ENCODE peak calls at places on chromosomes 1 and 21, in ten cellular contexts. K is neuronal stem cell, N is H9, X is A549, G is neural progenitor cell, E is pancreas, Y is endodermal cell, B is body of pancreas, V is GM23248, Q is sigmoid colon. T is an unnamed sample.
A peak's percentile ranks its signal among the peaks of the same experiment; 100 is the strongest.

GRCh38 chr21:34220556-34221195 is 143.1 kb upstream of the KCNE2 start:
- DNase-seq in K (no peak), N (no peak), X (no peak), G (no peak), E (no peak), Y (no peak), B (no peak), V (no peak), Q (no peak), T (no peak)

GRCh38 chr1:103416681-103417318 is 108.7 kb upstream of the RNPC3 start:
- DNase-seq in K (no peak), N (no peak), X (no peak), G (no peak), E (no peak), Y (no peak), B (no peak), V (peak; percentile 30), Q (no peak), T (no peak)

GRCh38 chr1:228957535-228957934 is 222.3 kb downstream of the RHOU start:
- DNase-seq in K (no peak), N (peak; percentile 10), X (no peak), G (no peak), E (no peak), Y (peak; percentile 30), B (no peak), V (no peak), Q (no peak), T (no peak)

GRCh38 chr1:178531897-178532296 is 19.0 kb downstream of the TEX35 start:
- DNase-seq in K (no peak), N (peak; percentile 30), X (no peak), G (no peak), E (no peak), Y (no peak), B (no peak), V (peak; percentile 27), Q (peak; percentile 49), T (no peak)

GRCh38 chr21:22342855-22343254 is 1344.6 kb downstream of the NCAM2 start:
- DNase-seq in K (no peak), N (no peak), X (no peak), G (no peak), E (peak; percentile 63), Y (no peak), B (peak; percentile 54), V (no peak), Q (no peak), T (no peak)

GRCh38 chr1:165763442-165763841 is 5.2 kb downstream of the TMCO1 start:
- DNase-seq in K (no peak), N (no peak), X (no peak), G (no peak), E (no peak), Y (no peak), B (no peak), V (no peak), Q (no peak), T (no peak)

GRCh38 chr21:38179504-38179900 is 77.3 kb upstream of the KCNJ15 start:
- DNase-seq in K (no peak), N (no peak), X (no peak), G (no peak), E (no peak), Y (no peak), B (no peak), V (peak; percentile 47), Q (no peak), T (no peak)

GRCh38 chr1:176896216-176896615 is 268.3 kb downstream of the ASTN1 start:
- DNase-seq in K (no peak), N (no peak), X (no peak), G (no peak), E (no peak), Y (no peak), B (no peak), V (no peak), Q (no peak), T (no peak)

GRCh38 chr1:201395936-201396335 is 3.2 kb downstream of the LAD1 start:
- DNase-seq in K (no peak), N (no peak), X (no peak), G (no peak), E (peak; percentile 38), Y (no peak), B (no peak), V (no peak), Q (no peak), T (no peak)

GRCh38 chr1:217184854-217185253 is 446.0 kb downstream of the GPATCH2 start:
- DNase-seq in K (no peak), N (no peak), X (no peak), G (no peak), E (no peak), Y (no peak), B (no peak), V (no peak), Q (no peak), T (no peak)

GRCh38 chr1:7177021-7177420 is 391.8 kb downstream of the CAMTA1 start:
- DNase-seq in K (no peak), N (no peak), X (no peak), G (no peak), E (no peak), Y (no peak), B (no peak), V (no peak), Q (no peak), T (no peak)

GRCh38 chr1:33161061-33161681 is 20.7 kb downstream of the TRIM62 start:
- DNase-seq in K (peak; percentile 70), N (no peak), X (no peak), G (peak; percentile 78), E (no peak), Y (no peak), B (no peak), V (no peak), Q (peak; percentile 82), T (no peak)

DNA sequence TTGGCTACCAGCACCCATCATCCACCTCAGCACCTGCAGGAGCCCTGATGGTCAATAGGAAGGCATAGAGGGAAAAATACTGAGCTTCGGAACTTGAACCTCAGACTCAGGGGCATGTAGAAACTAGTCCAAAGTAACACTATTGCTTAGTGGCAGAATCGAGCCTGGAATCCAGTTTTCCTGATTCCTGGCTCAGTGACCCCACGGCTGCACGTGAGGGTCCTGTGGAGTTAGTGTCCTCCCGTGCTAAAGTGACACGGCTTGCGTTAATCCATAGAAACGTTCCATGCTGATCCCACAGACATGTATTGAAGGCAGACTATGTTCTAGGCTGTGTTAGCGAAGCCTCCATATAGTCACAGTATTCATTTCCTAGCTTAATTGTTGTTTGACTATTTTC is 747.0 kb upstream of the TPTE start:
- DNase-seq in K (no peak), N (no peak), X (no peak), G (no peak), E (no peak), Y (no peak), B (no peak), V (no peak), Q (no peak), T (no peak)
- H3K9me3 ChIP-seq in K (no peaks in the 10 kb centered on the region), N (peaks cover 99% of the 10 kb centered on the region), X (no peaks in the 10 kb centered on the region), G (peaks cover 90% of the 10 kb centered on the region), E (no peaks in the 10 kb centered on the region), Y (peaks cover 97% of the 10 kb centered on the region), B (no peaks in the 10 kb centered on the region), V (no peaks in the 10 kb centered on the region), Q (no peaks in the 10 kb centered on the region), T (no peaks in the 10 kb centered on the region)

GRCh38 chr1:60893111-60893510 is 189.2 kb upstream of the NFIA start:
- DNase-seq in K (no peak), N (no peak), X (no peak), G (no peak), E (no peak), Y (no peak), B (no peak), V (no peak), Q (no peak), T (no peak)
- H3K9me3 ChIP-seq in K (no peaks in the 10 kb centered on the region), N (no peaks in the 10 kb centered on the region), X (no peaks in the 10 kb centered on the region), G (no peaks in the 10 kb centered on the region), E (no peaks in the 10 kb centered on the region), Y (no peaks in the 10 kb centered on the region), B (no peaks in the 10 kb centered on the region), V (no peaks in the 10 kb centered on the region), Q (no peaks in the 10 kb centered on the region), T (no peaks in the 10 kb centered on the region)

DNA sequence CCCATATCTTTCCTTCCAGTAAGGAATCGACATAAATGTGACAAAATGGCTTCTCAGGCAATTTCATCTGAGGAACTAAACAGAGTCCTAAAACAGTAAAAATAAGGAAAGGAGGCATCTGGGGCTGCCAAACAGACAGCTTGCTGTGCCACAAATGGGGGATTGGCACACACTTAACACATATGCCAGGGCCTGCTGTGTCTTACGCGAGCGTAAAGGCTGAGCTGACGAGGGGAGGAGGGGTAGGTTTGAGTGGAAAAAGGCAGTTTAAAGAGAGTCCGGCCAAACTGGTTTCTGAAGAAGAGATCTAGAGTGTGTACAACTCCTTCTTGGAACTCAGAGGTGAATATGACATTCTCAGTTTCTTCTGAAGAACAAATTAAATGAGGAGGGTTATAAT is 244.1 kb upstream of the MAP1LC3C start:
- DNase-seq in K (no peak), N (no peak), X (no peak), G (no peak), E (no peak), Y (peak; percentile 66), B (no peak), V (no peak), Q (no peak), T (no peak)
- H3K9me3 ChIP-seq in K (no peaks in the 10 kb centered on the region), N (no peaks in the 10 kb centered on the region), X (no peaks in the 10 kb centered on the region), G (no peaks in the 10 kb centered on the region), E (no peaks in the 10 kb centered on the region), Y (peaks cover 5% of the 10 kb centered on the region), B (no peaks in the 10 kb centered on the region), V (no peaks in the 10 kb centered on the region), Q (no peaks in the 10 kb centered on the region), T (no peaks in the 10 kb centered on the region)

DNA sequence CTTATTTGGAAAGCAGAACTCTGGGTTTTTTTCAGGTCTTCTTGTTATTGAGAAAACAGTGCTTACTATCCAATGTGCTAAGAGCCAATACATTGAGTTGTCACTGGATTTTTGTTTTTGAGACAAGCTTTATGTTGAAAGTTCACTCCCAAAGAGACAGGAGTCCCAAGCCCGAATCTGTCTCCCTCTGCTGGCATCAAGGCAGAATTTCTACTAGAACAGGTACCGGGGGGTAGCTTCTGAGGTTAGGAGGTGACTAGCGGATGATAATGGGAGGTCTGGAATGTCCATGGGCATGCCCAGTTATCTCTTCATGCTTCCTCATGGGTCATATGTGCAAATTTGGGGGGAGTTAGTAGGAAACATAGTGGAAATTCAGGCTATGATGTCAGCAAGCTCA is 25.1 kb downstream of the ZNF124 start:
- DNase-seq in K (no peak), N (no peak), X (no peak), G (peak; percentile 3), E (no peak), Y (no peak), B (no peak), V (no peak), Q (no peak), T (no peak)
- H3K9me3 ChIP-seq in K (peaks cover 90% of the 10 kb centered on the region), N (no peaks in the 10 kb centered on the region), X (peaks cover 92% of the 10 kb centered on the region), G (no peaks in the 10 kb centered on the region), E (no peaks in the 10 kb centered on the region), Y (peaks cover 98% of the 10 kb centered on the region), B (peaks cover 4% of the 10 kb centered on the region), V (no peaks in the 10 kb centered on the region), Q (peaks cover 4% of the 10 kb centered on the region), T (peaks cover 85% of the 10 kb centered on the region)

GRCh38 chr1:79155991-79156390 is 149.5 kb upstream of the ADGRL4 start:
- DNase-seq in K (no peak), N (no peak), X (no peak), G (no peak), E (no peak), Y (no peak), B (no peak), V (no peak), Q (no peak), T (no peak)

GRCh38 chr1:79151006-79151796 is 144.7 kb upstream of the ADGRL4 start:
- DNase-seq in K (no peak), N (no peak), X (no peak), G (no peak), E (no peak), Y (no peak), B (no peak), V (no peak), Q (no peak), T (no peak)
- H3K9me3 ChIP-seq in K (no peaks in the 10 kb centered on the region), N (no peaks in the 10 kb centered on the region), X (no peaks in the 10 kb centered on the region), G (no peaks in the 10 kb centered on the region), E (no peaks in the 10 kb centered on the region), Y (no peaks in the 10 kb centered on the region), B (no peaks in the 10 kb centered on the region), V (no peaks in the 10 kb centered on the region), Q (no peaks in the 10 kb centered on the region), T (no peaks in the 10 kb centered on the region)

GRCh38 chr1:152169356-152170025 is 10.5 kb upstream of the RPTN start:
- DNase-seq in K (no peak), N (no peak), X (no peak), G (no peak), E (no peak), Y (no peak), B (no peak), V (no peak), Q (no peak), T (no peak)
- H3K9me3 ChIP-seq in K (no peaks in the 10 kb centered on the region), N (peaks cover 86% of the 10 kb centered on the region), X (no peaks in the 10 kb centered on the region), G (peaks cover 3% of the 10 kb centered on the region), E (no peaks in the 10 kb centered on the region), Y (peaks cover 16% of the 10 kb centered on the region), B (no peaks in the 10 kb centered on the region), V (no peaks in the 10 kb centered on the region), Q (no peaks in the 10 kb centered on the region), T (no peaks in the 10 kb centered on the region)